ENCODE peak calls at places on chromosomes 12 and 14, in ten cellular contexts. H is PC-9, M is glutamatergic neuron, D is A549, S is endothelial cell, Y is fibroblast of the aortic adventitia, B is kidney epithelial cell, Z is HFFc6, W is choroid plexus epithelial cell, G is heart left ventricle. V is an unnamed sample.
A peak's percentile ranks its signal among the peaks of the same experiment; 100 is the strongest.

GRCh38 chr14:45089813-45090212 is 5.9 kb downstream of the PRPF39 start:
- DNase-seq in H (no peak), M (no peak), D (no peak), S (no peak), Y (no peak), B (no peak), Z (peak; percentile 48), W (peak; percentile 13), G (no peak), V (no peak)

GRCh38 chr12:65892905-65893304 is 68.6 kb downstream of the HMGA2 start:
- DNase-seq in H (no peak), M (no peak), D (no peak), S (no peak), Y (peak; percentile 66), B (no peak), Z (peak; percentile 85), W (peak; percentile 66), G (no peak), V (no peak)

GRCh38 chr14:72262771-72263170 is 330.5 kb downstream of the RGS6 start:
- DNase-seq in H (no peak), M (no peak), D (no peak), S (no peak), Y (no peak), B (no peak), Z (no peak), W (no peak), G (no peak), V (no peak)

GRCh38 chr14:67187210-67187609 is 2.0 kb upstream of the GARIN2 start:
- DNase-seq in H (peak; percentile 67), M (no peak), D (peak; percentile 72), S (no peak), Y (peak; percentile 77), B (peak; percentile 83), Z (peak; percentile 84), W (peak; percentile 35), G (no peak), V (no peak)

GRCh38 chr14:88247228-88247627 is 75.8 kb downstream of the KCNK10 start:
- DNase-seq in H (no peak), M (no peak), D (no peak), S (no peak), Y (no peak), B (no peak), Z (no peak), W (no peak), G (no peak), V (no peak)

GRCh38 chr14:89618821-89619551 is 202.0 kb upstream of the FOXN3 start:
- DNase-seq in H (no peak), M (peak; percentile 87), D (peak; percentile 38), S (peak; percentile 81), Y (peak; percentile 57), B (no peak), Z (peak; percentile 48), W (peak; percentile 70), G (peak; percentile 77), V (peak; percentile 72)

GRCh38 chr14:33938131-33938949 is 12.5 kb downstream of the EGLN3 start:
- DNase-seq in H (peak; percentile 82), M (peak; percentile 40), D (peak; percentile 42), S (peak; percentile 41), Y (no peak), B (no peak), Z (no peak), W (no peak), G (peak; percentile 85), V (peak; percentile 55)

GRCh38 chr12:75820848-75821578 is 210.6 kb downstream of the PHLDA1 start:
- DNase-seq in H (no peak), M (no peak), D (no peak), S (no peak), Y (peak; percentile 98), B (no peak), Z (no peak), W (no peak), G (peak; percentile 38), V (no peak)

GRCh38 chr12:102816816-102817434 is 100.1 kb downstream of the PAH start:
- DNase-seq in H (no peak), M (no peak), D (peak; percentile 15), S (no peak), Y (peak; percentile 11), B (no peak), Z (peak; percentile 36), W (peak; percentile 62), G (no peak), V (no peak)

GRCh38 chr14:61444215-61444768 is 122.9 kb downstream of the PRKCH start:
- DNase-seq in H (no peak), M (no peak), D (no peak), S (no peak), Y (no peak), B (no peak), Z (no peak), W (no peak), G (no peak), V (no peak)

GRCh38 chr14:79587194-79587593 is 624.1 kb downstream of the DIO2 start:
- DNase-seq in H (no peak), M (no peak), D (no peak), S (no peak), Y (no peak), B (no peak), Z (no peak), W (peak; percentile 89), G (no peak), V (no peak)

GRCh38 chr14:106268013-106268727 is 741.8 kb downstream of the TMEM121 start:
- DNase-seq in H (peak; percentile 6), M (no peak), D (no peak), S (no peak), Y (no peak), B (no peak), Z (no peak), W (no peak), G (no peak), V (no peak)

GRCh38 chr14:31898835-31899528 is 178.1 kb upstream of the ARHGAP5 start:
- DNase-seq in H (no peak), M (no peak), D (no peak), S (no peak), Y (no peak), B (no peak), Z (no peak), W (no peak), G (no peak), V (no peak)

GRCh38 chr14:31894351-31894750 is 182.8 kb upstream of the ARHGAP5 start:
- DNase-seq in H (no peak), M (no peak), D (no peak), S (no peak), Y (no peak), B (no peak), Z (no peak), W (no peak), G (no peak), V (no peak)

GRCh38 chr14:31902002-31902401 is 175.1 kb upstream of the ARHGAP5 start:
- DNase-seq in H (peak; percentile 61), M (no peak), D (no peak), S (no peak), Y (no peak), B (no peak), Z (no peak), W (no peak), G (no peak), V (no peak)

GRCh38 chr14:31895206-31895605 is 181.9 kb upstream of the ARHGAP5 start:
- DNase-seq in H (no peak), M (no peak), D (no peak), S (no peak), Y (peak; percentile 63), B (peak; percentile 35), Z (peak; percentile 68), W (peak; percentile 83), G (no peak), V (no peak)

DNA sequence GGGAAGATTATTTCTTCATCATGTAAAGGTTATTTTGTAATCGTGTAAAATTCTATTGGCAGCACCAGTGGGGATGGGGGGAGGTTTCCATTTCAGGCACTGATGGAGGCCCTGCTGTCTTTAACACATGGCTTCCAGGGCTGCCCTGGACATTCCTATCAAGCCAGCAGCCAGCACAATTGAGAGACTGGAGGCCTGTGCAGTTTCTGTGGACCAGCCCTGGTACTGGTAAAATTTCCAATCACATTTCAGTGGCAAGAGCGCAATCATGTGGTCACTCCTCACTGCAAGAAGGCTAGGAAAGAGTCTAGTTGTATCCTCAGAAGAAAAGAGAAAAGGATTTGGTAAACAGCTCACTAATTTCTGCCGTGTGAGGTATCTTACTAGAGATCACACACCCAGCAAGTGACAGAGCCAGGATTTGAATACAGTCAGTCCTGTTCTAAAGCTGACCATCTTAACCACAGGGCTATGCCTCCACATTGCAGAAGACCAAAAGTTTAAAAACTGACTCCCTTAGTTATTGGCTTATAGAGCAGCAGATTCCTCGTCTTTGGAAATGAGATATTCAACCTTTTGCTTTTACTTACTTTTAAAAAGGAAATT is 179.4 kb upstream of the ARHGAP5 start:
- DNase-seq in H (no peak), M (no peak), D (no peak), S (no peak), Y (peak; percentile 37), B (no peak), Z (no peak), W (peak; percentile 80), G (no peak), V (no peak)
- TF ChIP-seq CTCF in H (no peak), M (no peak), D (no peak), S (no peak), Y (no peak), B (no peak), Z (no peak), W (peak; percentile 11), G (no peak), V (no peak)

DNA sequence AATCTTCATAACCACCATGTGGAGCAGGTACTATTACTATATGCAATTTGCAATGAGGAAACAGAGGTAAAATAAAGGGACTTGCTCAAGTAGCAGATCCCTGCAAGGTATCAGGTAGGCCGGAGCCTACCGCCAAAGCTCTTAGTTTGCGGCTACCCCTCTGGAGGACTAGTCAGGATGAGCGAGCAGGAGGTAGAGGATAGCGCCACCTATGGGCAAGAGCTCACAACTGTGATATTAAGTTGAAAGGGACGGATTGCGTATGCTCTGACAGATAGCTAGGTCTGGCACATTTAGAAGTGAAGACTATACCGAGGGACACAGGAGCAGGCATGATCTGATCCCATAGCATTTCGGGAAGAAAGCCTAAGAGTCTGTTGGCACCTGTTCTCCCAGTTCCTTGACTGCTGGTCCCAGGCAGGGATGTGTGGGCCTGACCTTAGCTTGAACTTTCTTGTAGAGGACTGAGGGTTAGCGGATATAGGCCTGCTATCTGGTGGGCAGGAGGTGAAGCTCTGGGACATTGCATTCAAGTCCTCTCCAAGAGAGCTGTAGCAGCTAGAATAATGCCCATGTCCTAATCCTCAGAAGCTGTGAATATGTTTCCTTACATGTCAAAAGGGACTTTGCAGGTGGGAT is 48.0 kb downstream of the SLC17A8 start:
- DNase-seq in H (peak; percentile 23), M (peak; percentile 71), D (no peak), S (peak; percentile 66), Y (peak; percentile 12), B (no peak), Z (no peak), W (peak; percentile 46), G (no peak), V (no peak)
- TF ChIP-seq CTCF in H (peak; percentile 62), M (peak; percentile 83), D (peak; percentile 14), S (peak; percentile 80), Y (peak; percentile 29), B (peak; percentile 49), Z (peak; percentile 73), W (peak; percentile 57), G (peak; percentile 53), V (no peak)

GRCh38 chr14:73752297-73752992 is 38.3 kb upstream of the PNMA1 start:
- DNase-seq in H (peak; percentile 86), M (no peak), D (no peak), S (no peak), Y (peak; percentile 89), B (no peak), Z (peak; percentile 81), W (peak; percentile 67), G (peak; percentile 80), V (no peak)
- TF ChIP-seq CTCF in H (no peak), M (no peak), D (peak; percentile 10), S (no peak), Y (peak; percentile 45), B (peak; percentile 15), Z (peak; percentile 69), W (peak; percentile 60), G (no peak), V (no peak)

GRCh38 chr14:56580317-56580711 is 716 bp downstream of the TMEM260 start:
- DNase-seq in H (no peak), M (no peak), D (no peak), S (no peak), Y (no peak), B (no peak), Z (no peak), W (no peak), G (no peak), V (no peak)
- TF ChIP-seq CTCF in H (no peak), M (no peak), D (no peak), S (no peak), Y (no peak), B (no peak), Z (no peak), W (no peak), G (no peak), V (no peak)